ENCODE peak calls at places on chromosome 20, in nine cellular contexts. B is upper lobe of right lung; N is tibial nerve; A is HTR-8/SVneo; C is AG04450; O is GM04504; S is mesenteric fat pad; Y is effector memory CD8-positive, alpha-beta T cell; M is uterus. W is an unnamed sample.

GRCh38 chr20:23299673-23300050 is 50.9 kb upstream of the NXT1 start:
- DNase-seq in B (no peak), O (no peak), C (no peak), M (no peak), Y (no peak), N (no peak), A (no peak), S (no peak), W (no peak)

GRCh38 chr20:10609276-10609675 is 64.5 kb downstream of the JAG1 start:
- DNase-seq in B (no peak), A (no peak), C (peak), N (peak), Y (no peak), M (peak), S (no peak), O (peak), W (peak)

GRCh38 chr20:48769111-48769879 is 58.5 kb downstream of the PREX1 start:
- DNase-seq in S (no peak), C (no peak), A (no peak), M (no peak), B (no peak), Y (peak), N (no peak), O (no peak), W (no peak)

GRCh38 chr20:11301699-11302098 is 616.0 kb upstream of the BTBD3 start:
- DNase-seq in N (no peak), A (no peak), C (no peak), S (no peak), Y (no peak), M (no peak), O (no peak), B (no peak), W (no peak)

GRCh38 chr20:10642859-10643559 is 30.8 kb downstream of the JAG1 start:
- DNase-seq in N (no peak), Y (no peak), S (no peak), B (no peak), A (no peak), C (no peak), O (no peak), M (no peak), W (no peak)

GRCh38 chr20:25012616-25013189 is 20.2 kb upstream of the APMAP start:
- DNase-seq in N (no peak), S (peak), C (no peak), A (no peak), O (no peak), M (no peak), Y (no peak), B (no peak), W (no peak)

GRCh38 chr20:53890434-53891305 is 179.7 kb downstream of the BCAS1 start:
- DNase-seq in O (no peak), N (no peak), M (no peak), B (no peak), A (no peak), S (no peak), C (no peak), Y (no peak), W (no peak)

GRCh38 chr20:32445539-32446273 is 87.6 kb downstream of the ASXL1 start:
- DNase-seq in C (no peak), S (peak), Y (no peak), B (no peak), O (no peak), M (no peak), A (no peak), N (no peak), W (no peak)

GRCh38 chr20:57208198-57208597 is 58.2 kb downstream of the BMP7 start:
- DNase-seq in A (no peak), M (no peak), S (no peak), Y (no peak), N (no peak), C (no peak), O (no peak), B (no peak), W (no peak)

GRCh38 chr20:61832181-61832580 is 233.5 kb downstream of the TAF4 start:
- DNase-seq in N (no peak), Y (no peak), A (no peak), M (no peak), C (no peak), S (no peak), O (no peak), B (no peak), W (no peak)

GRCh38 chr20:50210066-50210619 is 19.5 kb downstream of the CEBPB start:
- DNase-seq in C (no peak), M (no peak), Y (no peak), B (no peak), O (no peak), N (no peak), A (no peak), S (no peak), W (no peak)

GRCh38 chr20:63029358-63030121 is 22.8 kb upstream of the BHLHE23 start:
- DNase-seq in M (no peak), A (no peak), Y (no peak), S (no peak), N (no peak), O (no peak), C (no peak), B (no peak), W (no peak)

GRCh38 chr20:47949230-47949629 is 163.9 kb upstream of the SULF2 start:
- DNase-seq in O (no peak), Y (no peak), N (no peak), S (peak), M (no peak), A (no peak), B (no peak), C (no peak), W (no peak)

GRCh38 chr20:2816030-2816582 is at the start of gene TMEM239:
- DNase-seq in Y (no peak), S (peak), B (no peak), A (no peak), N (no peak), M (no peak), C (no peak), O (no peak), W (no peak)

GRCh38 chr20:7379206-7379605 is 561.1 kb downstream of the HAO1 start:
- DNase-seq in B (no peak), C (no peak), Y (no peak), N (no peak), M (no peak), A (no peak), O (no peak), S (no peak), W (no peak)

GRCh38 chr20:56995157-56995556 is 271.3 kb downstream of the BMP7 start:
- DNase-seq in C (no peak), B (no peak), Y (no peak), O (no peak), S (no peak), N (no peak), A (no peak), M (no peak), W (no peak)

GRCh38 chr20:62505337-62506045 is 29.7 kb upstream of the GATA5 start:
- DNase-seq in Y (no peak), B (no peak), N (no peak), A (no peak), M (no peak), O (no peak), C (no peak), S (no peak), W (no peak)

GRCh38 chr20:23626040-23626620 is 11.6 kb downstream of the CST3 start:
- DNase-seq in Y (no peak), S (no peak), O (no peak), A (no peak), C (no peak), M (no peak), N (no peak), B (no peak), W (no peak)

GRCh38 chr20:58246346-58246745 is 17.9 kb upstream of the ANKRD60 start:
- DNase-seq in S (no peak), O (no peak), A (peak), B (no peak), C (no peak), Y (no peak), N (no peak), M (no peak), W (no peak)

GRCh38 chr20:50434321-50434652 is 75.9 kb upstream of the PTPN1 start:
- DNase-seq in N (no peak), C (no peak), S (no peak), Y (no peak), M (no peak), O (no peak), A (no peak), B (no peak), W (no peak)

GRCh38 chr20:10674684-10675455 is 1.1 kb upstream of the JAG1 start:
- DNase-seq in A (peak), S (peak), C (no peak), Y (no peak), B (peak), N (peak), M (peak), O (no peak), W (no peak)

GRCh38 chr20:44231713-44232468 is 15.2 kb upstream of the GDAP1L1 start:
- DNase-seq in M (no peak), C (no peak), B (no peak), Y (no peak), A (no peak), S (peak), O (no peak), N (no peak), W (no peak)

GRCh38 chr20:35408270-35408669 is 3.5 kb downstream of the UQCC1 start:
- DNase-seq in N (no peak), M (no peak), O (no peak), S (no peak), C (no peak), B (no peak), Y (no peak), A (no peak), W (no peak)

GRCh38 chr20:63503524-63503923 is 4.6 kb upstream of the EEF1A2 start:
- DNase-seq in C (no peak), A (no peak), B (no peak), N (no peak), S (no peak), M (no peak), Y (no peak), O (no peak), W (no peak)

GRCh38 chr20:35726759-35727711 is 15.0 kb downstream of the RBM39 start:
- DNase-seq in B (no peak), A (no peak), S (no peak), C (no peak), M (no peak), O (no peak), Y (no peak), N (no peak), W (no peak)

GRCh38 chr20:1775117-1775516 is 117.5 kb upstream of the SIRPG start:
- DNase-seq in B (no peak), S (no peak), O (peak), A (no peak), M (no peak), C (no peak), Y (no peak), N (no peak), W (no peak)

GRCh38 chr20:40651121-40651520 is 37.9 kb downstream of the MAFB start:
- DNase-seq in A (peak), C (no peak), O (no peak), N (no peak), B (no peak), Y (no peak), M (no peak), S (no peak), W (no peak)

GRCh38 chr20:46438156-46438750 is 31.8 kb upstream of the ELMO2 start:
- DNase-seq in S (no peak), C (no peak), Y (peak), B (no peak), A (peak), N (no peak), M (no peak), O (peak), W (no peak)